ENCODE peak calls at places on chromosome 4, in six cellular contexts. T is GM12878, Z is K562, D is SK-N-SH, V is HepG2, M is HCT116. R is an unnamed sample.

GRCh38 chr4:55668449-55668848 is 32.4 kb upstream of the NMU start:
- DNase-seq in D (no peak), T (no peak), Z (no peak), M (no peak), V (no peak), R (no peak)

GRCh38 chr4:106261980-106262379 is 54.0 kb downstream of the TBCK start:
- DNase-seq in V (no peak), D (no peak), M (no peak), Z (no peak), T (no peak), R (no peak)

GRCh38 chr4:185810746-185811508 is 1.1 kb downstream of the SORBS2 start:
- DNase-seq in V (peak; percentile 97), Z (no peak), D (no peak), T (no peak), M (no peak), R (no peak)

GRCh38 chr4:40710484-40711269 is 39.1 kb upstream of the NSUN7 start:
- DNase-seq in Z (no peak), M (no peak), T (no peak), D (no peak), V (no peak), R (no peak)

GRCh38 chr4:52102587-52102986 is 51.5 kb downstream of the SPATA18 start:
- DNase-seq in Z (no peak), T (no peak), D (no peak), M (no peak), V (no peak), R (peak; percentile 69)

GRCh38 chr4:78190595-78190994 is 133.5 kb downstream of the FRAS1 start:
- DNase-seq in T (no peak), M (no peak), D (no peak), V (no peak), Z (no peak), R (no peak)

GRCh38 chr4:186743261-186743660 is 19.6 kb upstream of the FAT1 start:
- DNase-seq in V (no peak), D (no peak), M (no peak), Z (no peak), T (no peak), R (no peak)

GRCh38 chr4:73259552-73260140 is 1.0 kb upstream of the ANKRD17 start:
- DNase-seq in V (peak; percentile 9), Z (no peak), T (no peak), M (no peak), D (no peak), R (no peak)

GRCh38 chr4:153538408-153539057 is 72.4 kb downstream of the TMEM131L start:
- DNase-seq in T (no peak), V (no peak), M (no peak), D (peak; percentile 61), Z (no peak), R (no peak)

GRCh38 chr4:179843370-179843769 is 2399.8 kb upstream of the TENM3 start:
- DNase-seq in D (no peak), V (no peak), M (no peak), T (no peak), Z (no peak), R (no peak)

GRCh38 chr4:90958256-90958895 is 831.2 kb downstream of the CCSER1 start:
- DNase-seq in Z (no peak), T (no peak), V (no peak), D (no peak), M (peak; percentile 18), R (no peak)

GRCh38 chr4:48047421-48047844 is 30.9 kb downstream of the NIPAL1 start:
- DNase-seq in D (no peak), Z (no peak), M (no peak), T (peak; percentile 84), V (no peak), R (no peak)

GRCh38 chr4:150268444-150268843 is 190.2 kb downstream of the DCLK2 start:
- DNase-seq in D (no peak), Z (no peak), T (no peak), M (no peak), V (no peak), R (no peak)

GRCh38 chr4:118398226-118399090 is 45.7 kb upstream of the PRSS12 start:
- DNase-seq in D (no peak), T (peak; percentile 44), M (no peak), V (no peak), Z (no peak), R (no peak)

GRCh38 chr4:16437836-16438235 is 211.6 kb upstream of the TAPT1 start:
- DNase-seq in Z (no peak), V (no peak), T (no peak), M (no peak), D (no peak), R (no peak)

GRCh38 chr4:145805490-145805889 is 125.5 kb downstream of the C4orf51 start:
- DNase-seq in M (no peak), V (peak; percentile 80), Z (no peak), T (no peak), D (no peak), R (no peak)

GRCh38 chr4:151165205-151166000 is 66.0 kb downstream of the RPS3A start:
- DNase-seq in D (no peak), T (no peak), M (no peak), Z (no peak), V (no peak), R (no peak)

GRCh38 chr4:156169011-156169410 is 215.3 kb upstream of the CTSO start:
- DNase-seq in Z (no peak), T (no peak), V (peak; percentile 3), M (peak; percentile 19), D (no peak), R (peak; percentile 20)

GRCh38 chr4:30386266-30386895 is 333.8 kb upstream of the PCDH7 start:
- DNase-seq in D (no peak), M (no peak), V (no peak), T (no peak), Z (no peak), R (no peak)

GRCh38 chr4:30385650-30386049 is 334.5 kb upstream of the PCDH7 start:
- DNase-seq in V (no peak), T (no peak), D (no peak), Z (no peak), M (no peak), R (no peak)

DNA sequence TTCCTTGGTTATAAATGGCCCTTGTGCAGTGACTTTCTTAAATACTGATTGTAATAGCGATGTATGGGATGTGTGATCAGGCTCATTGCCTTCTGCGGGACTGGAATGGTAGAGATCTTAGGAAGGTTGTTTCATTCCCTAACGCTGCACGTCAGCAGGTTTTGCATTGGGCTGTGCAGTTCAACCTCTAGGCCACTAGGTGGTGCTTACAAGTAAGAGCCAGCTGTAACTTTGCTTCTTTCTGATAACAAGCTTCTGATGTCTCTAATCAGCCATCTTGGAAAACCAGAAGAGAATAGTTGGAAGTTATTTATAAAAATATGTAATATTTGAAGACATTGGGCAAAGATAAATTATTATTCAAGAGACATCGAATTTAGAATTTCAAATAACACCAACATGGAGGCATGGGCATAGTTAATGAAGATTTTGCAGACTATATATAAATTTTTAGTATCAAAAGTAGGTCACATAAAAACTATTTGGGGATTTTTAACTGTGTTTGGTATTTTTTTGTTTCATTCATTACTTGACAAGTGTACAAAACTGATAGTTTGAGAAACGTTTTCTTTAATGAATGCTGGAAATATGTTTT is 339.7 kb upstream of the PCDH7 start:
- DNase-seq in Z (peak; percentile 20), V (peak; percentile 23), D (peak; percentile 17), T (no peak), M (peak; percentile 65), R (peak; percentile 65)
- TF ChIP-seq REST in Z (no peak), V (no peak), D (no peak), T (no peak), M (no peak), R (no peak)

GRCh38 chr4:133154725-133155124 is 5.6 kb downstream of the PCDH10 start:
- DNase-seq in Z (no peak), M (peak; percentile 23), D (peak; percentile 30), V (peak; percentile 4), T (no peak), R (peak; percentile 15)
- TF ChIP-seq SIN3A in Z (no peak), M (no peak), D (no peak), V (no peak), T (no peak), R (no peak)

DNA sequence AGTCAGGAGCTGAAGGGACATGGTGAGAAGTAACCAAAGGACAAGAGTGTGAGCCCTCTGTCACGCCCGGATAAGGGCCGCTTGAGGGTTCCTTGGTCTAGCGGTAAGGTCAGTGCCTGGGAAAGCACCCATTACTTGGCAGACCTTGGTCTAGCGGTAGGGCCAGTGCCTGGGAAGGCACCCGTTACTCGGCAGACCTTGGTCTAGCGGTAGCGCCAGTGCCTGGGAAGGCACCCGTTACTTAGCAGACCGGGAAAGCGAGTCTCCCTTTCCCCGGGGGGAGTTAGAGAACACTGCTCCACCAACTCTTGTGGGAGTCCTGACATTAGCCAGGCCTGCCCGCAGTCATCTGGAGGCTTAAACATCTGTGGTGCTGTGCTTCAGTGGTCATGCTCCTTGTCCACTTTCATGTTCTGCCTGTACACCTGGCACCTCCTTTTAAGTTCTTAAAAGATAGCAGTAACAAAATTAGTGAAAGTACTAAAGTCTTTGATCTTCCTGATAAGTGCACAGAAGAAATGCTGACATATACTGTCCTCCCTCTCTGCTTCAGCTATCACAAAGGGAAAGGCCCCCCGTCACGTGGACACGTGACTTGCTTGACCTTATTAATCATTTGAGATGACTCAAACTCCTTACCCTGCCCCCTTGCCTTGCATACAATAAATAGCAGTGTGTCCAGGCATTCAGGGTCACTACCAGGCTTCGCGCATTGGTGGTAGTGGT is 9.4 kb upstream of the SEC24B start:
- DNase-seq in M (no peak), T (no peak), V (no peak), D (no peak), Z (peak; percentile 14), R (no peak)
- TF ChIP-seq REST in M (no peak), T (no peak), V (no peak), D (no peak), Z (no peak), R (no peak)

DNA sequence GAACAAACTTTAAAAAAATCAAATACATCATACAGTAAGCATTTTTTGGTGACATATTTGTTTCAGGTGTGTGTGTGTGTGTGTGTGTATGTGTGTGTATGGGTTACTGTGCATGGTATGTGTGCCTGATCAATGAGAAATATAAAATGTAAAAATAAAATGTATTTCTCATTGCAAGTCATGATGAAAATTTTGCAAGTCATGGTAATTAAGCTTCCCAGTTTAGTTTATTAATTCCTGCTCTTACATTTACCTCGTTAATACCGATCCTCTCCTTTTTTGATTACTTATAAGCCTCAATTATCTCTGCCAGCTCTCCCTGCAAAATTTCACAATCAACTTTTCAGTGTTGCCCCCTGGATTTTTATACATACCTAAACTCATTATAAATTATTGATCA is 114.6 kb upstream of the ADGRL3 start:
- DNase-seq in M (no peak), D (no peak), V (no peak), T (no peak), Z (no peak), R (no peak)
- TF ChIP-seq SIN3A in M (no peak), D (no peak), V (no peak), T (no peak), Z (no peak), R (no peak)

GRCh38 chr4:849478-850175 is 23.7 kb upstream of the CPLX1 start:
- DNase-seq in D (peak; percentile 24), M (no peak), T (no peak), V (no peak), Z (no peak), R (no peak)
- TF ChIP-seq REST in D (no peak), M (no peak), T (no peak), V (no peak), Z (no peak), R (no peak)

GRCh38 chr4:158376441-158376840 is 145.2 kb upstream of the RXFP1 start:
- DNase-seq in V (no peak), Z (no peak), D (no peak), T (no peak), M (no peak), R (no peak)

GRCh38 chr4:158374318-158374717 is 147.4 kb upstream of the RXFP1 start:
- DNase-seq in T (no peak), D (no peak), Z (no peak), V (no peak), M (no peak), R (no peak)

GRCh38 chr4:158371158-158371557 is 150.5 kb upstream of the RXFP1 start:
- DNase-seq in V (no peak), M (no peak), T (no peak), D (no peak), Z (no peak), R (peak; percentile 1)
- TF ChIP-seq SIN3A in V (no peak), M (no peak), T (no peak), D (no peak), Z (no peak), R (no peak)